ENCODE peak calls at places on chromosome 7, in four cellular contexts. U is GM04504; X is activated CD4-positive, CD25-positive, alpha-beta regulatory T cell treated with anti-CD3 and anti-CD28 coated beads, Interleukin-2, amount 50 U/mL, for 16 hours; J is non-pigmented ciliary epithelial cell. W is an unnamed sample.

GRCh38 chr7:149043936-149044335 is 15.6 kb upstream of the PDIA4 start:
- DNase-seq in U (no peak), X (no peak), J (no peak), W (no peak)

GRCh38 chr7:18815261-18815840 is 302.1 kb downstream of the TWIST1 start:
- DNase-seq in U (no peak), X (no peak), J (no peak), W (no peak)

GRCh38 chr7:24757799-24758275 is 573 bp upstream of the GSDME start:
- DNase-seq in U (no peak), X (no peak), J (no peak), W (no peak)

GRCh38 chr7:138684360-138684759 is 16.8 kb downstream of the SVOPL start:
- DNase-seq in U (no peak), X (no peak), J (peak; percentile 35), W (no peak)

GRCh38 chr7:92790987-92791386 is 45.4 kb downstream of the CDK6 start:
- DNase-seq in U (no peak), X (no peak), J (no peak), W (no peak)

GRCh38 chr7:23001610-23002009 is 12.3 kb downstream of the HYCC1 start:
- DNase-seq in U (no peak), X (no peak), J (no peak), W (no peak)

GRCh38 chr7:16634292-16634738 is 11.2 kb downstream of the ANKMY2 start:
- DNase-seq in U (no peak), X (no peak), J (no peak), W (no peak)

GRCh38 chr7:149074116-149074885 is 16.2 kb downstream of the ZNF786 start:
- DNase-seq in U (no peak), X (no peak), J (no peak), W (no peak)

GRCh38 chr7:7698930-7699329 is 19.5 kb downstream of the RPA3 start:
- DNase-seq in U (no peak), X (no peak), J (no peak), W (no peak)

GRCh38 chr7:105244594-105244993 is 144.1 kb downstream of the SRPK2 start:
- DNase-seq in U (no peak), X (no peak), J (no peak), W (no peak)

GRCh38 chr7:101838837-101839483 is 21.5 kb downstream of the CUX1 start:
- DNase-seq in U (no peak), X (no peak), J (no peak), W (no peak)

GRCh38 chr7:159013181-159013690 is 131.4 kb downstream of the VIPR2 start:
- DNase-seq in U (no peak), X (no peak), J (no peak), W (no peak)

GRCh38 chr7:128108641-128109423 is 77.6 kb upstream of the LRRC4 start:
- DNase-seq in U (no peak), X (no peak), J (no peak), W (no peak)

GRCh38 chr7:2732388-2732787 is 44.4 kb downstream of the AMZ1 start:
- DNase-seq in U (no peak), X (no peak), J (no peak), W (no peak)

W was measured in BE2C.